ENCODE peak calls at places on chromosomes 2 and 18, in ten cellular contexts. Z is sigmoid colon, G is HFFc6, E is K562, W is OCI-LY7, V is AG04449, C is IMR-90, N is heart right ventricle, S is body of pancreas, H is A549. Q is an unnamed sample.

GRCh38 chr2:207161724-207162123 is 4.0 kb downstream of the KLF7 start:
- DNase-seq in H (no peak), G (peak), W (no peak), E (no peak), Z (no peak), S (no peak), N (no peak), C (peak), V (no peak), Q (no peak)

GRCh38 chr2:232781765-232782164 is 5.4 kb upstream of the KCNJ13 start:
- DNase-seq in G (peak), S (no peak), Z (no peak), V (peak), E (no peak), N (no peak), C (peak), W (no peak), H (peak), Q (peak)

GRCh38 chr2:105194022-105194681 is 47.4 kb upstream of the GPR45 start:
- DNase-seq in N (no peak), V (no peak), G (no peak), W (no peak), S (no peak), C (no peak), H (no peak), Z (no peak), E (no peak), Q (no peak)

GRCh38 chr2:217158906-217159305 is 299.0 kb upstream of the TNP1 start:
- DNase-seq in G (no peak), S (no peak), C (no peak), W (no peak), V (no peak), N (no peak), H (no peak), Z (no peak), E (no peak), Q (no peak)

GRCh38 chr18:10791141-10791808 is 265.4 kb downstream of the NAPG start:
- DNase-seq in E (no peak), S (no peak), Z (peak), H (no peak), N (no peak), V (no peak), C (peak), G (no peak), W (peak), Q (no peak)

GRCh38 chr2:14272396-14273077 is 360.0 kb upstream of the LRATD1 start:
- DNase-seq in Z (no peak), H (no peak), S (no peak), W (no peak), N (no peak), V (no peak), E (no peak), G (no peak), C (no peak), Q (no peak)

GRCh38 chr2:150144546-150145305 is 342.7 kb downstream of the RND3 start:
- DNase-seq in V (no peak), Z (no peak), E (no peak), H (no peak), N (no peak), S (no peak), W (no peak), C (peak), G (no peak), Q (no peak)

GRCh38 chr2:42794271-42795046 is 2.1 kb upstream of the HAAO start:
- DNase-seq in E (peak), Z (no peak), G (peak), H (peak), V (no peak), C (no peak), N (no peak), W (no peak), S (peak), Q (no peak)

GRCh38 chr2:24866946-24867345 is 53.1 kb downstream of the ADCY3 start:
- DNase-seq in H (no peak), E (no peak), S (no peak), G (no peak), V (no peak), N (no peak), C (no peak), W (no peak), Z (no peak), Q (no peak)

GRCh38 chr18:21599585-21600525 is 649 bp downstream of the ESCO1 start:
- DNase-seq in Z (peak), H (peak), V (no peak), W (peak), S (peak), C (peak), G (no peak), E (peak), N (peak), Q (peak)

GRCh38 chr2:647691-648231 is 29.4 kb downstream of the TMEM18 start:
- DNase-seq in W (no peak), C (no peak), H (no peak), S (no peak), E (no peak), V (no peak), Z (peak), N (no peak), G (no peak), Q (no peak)

GRCh38 chr2:109468893-109469292 is 144.9 kb downstream of the SEPTIN10 start:
- DNase-seq in S (no peak), W (no peak), V (no peak), G (no peak), N (no peak), E (no peak), C (no peak), H (no peak), Z (peak), Q (no peak)

GRCh38 chr2:231644426-231644825 is 51.8 kb downstream of the TEX44 start:
- DNase-seq in G (no peak), Z (no peak), C (no peak), N (peak), E (no peak), V (no peak), W (no peak), S (no peak), H (no peak), Q (no peak)

GRCh38 chr2:184351126-184351525 is 247.2 kb upstream of the ZNF804A start:
- DNase-seq in W (no peak), N (no peak), C (no peak), H (no peak), G (no peak), E (no peak), V (no peak), S (no peak), Z (no peak), Q (no peak)

GRCh38 chr2:62137431-62137830 is 58.5 kb upstream of the B3GNT2 start:
- DNase-seq in Z (no peak), V (no peak), W (no peak), G (no peak), S (no peak), H (no peak), E (no peak), N (no peak), C (peak), Q (no peak)

GRCh38 chr2:223084873-223085272 is 32.9 kb downstream of the KCNE4 start:
- DNase-seq in N (no peak), V (no peak), W (no peak), C (peak), G (no peak), E (no peak), S (peak), Z (peak), H (no peak), Q (no peak)

GRCh38 chr2:135709992-135710391 is 31.7 kb upstream of the UBXN4 start:
- DNase-seq in W (peak), G (peak), N (peak), Z (peak), H (peak), E (peak), S (peak), C (peak), V (no peak), Q (peak)

GRCh38 chr18:31420032-31420431 is 27.5 kb upstream of the DSG3 start:
- DNase-seq in C (no peak), E (no peak), Z (no peak), V (no peak), W (no peak), H (no peak), G (no peak), N (no peak), S (no peak), Q (no peak)

GRCh38 chr2:72893594-72894319 is 6.5 kb downstream of the SPR start:
- DNase-seq in G (peak), V (no peak), Z (no peak), C (peak), E (peak), W (peak), H (peak), N (peak), S (peak), Q (peak)

GRCh38 chr2:136118819-136119716 is 1.1 kb upstream of the CXCR4 start:
- DNase-seq in G (no peak), V (no peak), E (peak), S (no peak), Z (peak), C (no peak), N (peak), H (no peak), W (peak), Q (peak)

GRCh38 chr2:170214309-170214902 is 36.5 kb downstream of the MYO3B start:
- DNase-seq in N (no peak), S (no peak), W (no peak), G (no peak), C (no peak), Z (no peak), H (no peak), V (no peak), E (no peak), Q (no peak)

GRCh38 chr2:235135990-235136561 is 184.3 kb downstream of the SH3BP4 start:
- DNase-seq in G (peak), S (peak), E (peak), N (peak), V (peak), Z (peak), W (peak), C (peak), H (peak), Q (peak)

GRCh38 chr2:169507698-169508097 is 1.8 kb upstream of the KLHL41 start:
- DNase-seq in G (peak), H (peak), C (peak), E (no peak), Z (no peak), S (no peak), N (no peak), V (no peak), W (no peak), Q (peak)

GRCh38 chr2:80102026-80102425 is 202.5 kb downstream of the LRRTM1 start:
- DNase-seq in N (no peak), Z (no peak), S (no peak), V (peak), G (peak), C (peak), E (no peak), H (no peak), W (no peak), Q (no peak)

GRCh38 chr2:218856168-218856895 is 3.3 kb upstream of the WNT6 start:
- DNase-seq in G (no peak), V (no peak), C (no peak), Z (peak), W (no peak), E (no peak), H (no peak), S (no peak), N (no peak), Q (no peak)

GRCh38 chr18:48600046-48600745 is 61.4 kb downstream of the CTIF start:
- DNase-seq in G (no peak), V (no peak), S (no peak), Z (no peak), C (no peak), N (no peak), W (no peak), E (no peak), H (no peak), Q (no peak)

GRCh38 chr2:219836647-219837177 is 209.3 kb downstream of the SLC4A3 start:
- DNase-seq in S (no peak), W (peak), H (peak), G (peak), V (no peak), Z (no peak), N (no peak), E (no peak), C (peak), Q (no peak)

GRCh38 chr18:1014951-1015627 is 110.4 kb downstream of the ADCYAP1 start:
- DNase-seq in H (no peak), W (no peak), N (no peak), G (no peak), V (no peak), E (no peak), C (no peak), S (no peak), Z (no peak), Q (no peak)

GRCh38 chr2:13596233-13596632 is 879.5 kb downstream of the TRIB2 start:
- DNase-seq in W (no peak), C (no peak), V (no peak), S (no peak), H (no peak), N (no peak), G (no peak), E (no peak), Z (no peak), Q (no peak)

GRCh38 chr2:231212329-231212845 is 14.0 kb downstream of the ARMC9 start:
- DNase-seq in C (peak), G (peak), V (no peak), S (no peak), W (no peak), E (no peak), N (no peak), H (no peak), Z (peak), Q (no peak)

GRCh38 chr2:239355139-239355538 is 45.7 kb downstream of the HDAC4 start:
- DNase-seq in S (no peak), E (no peak), Z (peak), W (no peak), G (peak), V (peak), H (no peak), N (no peak), C (peak), Q (no peak)

GRCh38 chr2:106566050-106566449 is 78.9 kb downstream of the CD8B2 start:
- DNase-seq in C (peak), S (no peak), V (no peak), H (peak), N (no peak), W (no peak), E (no peak), G (peak), Z (no peak), Q (no peak)

GRCh38 chr2:239376351-239376750 is 24.5 kb downstream of the HDAC4 start:
- DNase-seq in E (no peak), Z (peak), N (no peak), H (no peak), S (no peak), C (no peak), V (no peak), W (no peak), G (no peak), Q (no peak)

GRCh38 chr2:214265991-214266489 is 144.8 kb upstream of the VWC2L start:
- DNase-seq in N (no peak), G (peak), S (no peak), E (no peak), H (no peak), V (no peak), W (no peak), Z (no peak), C (peak), Q (no peak)

GRCh38 chr18:51531496-51531895 is 334.0 kb upstream of the MEX3C start:
- DNase-seq in Z (no peak), E (no peak), S (no peak), N (no peak), H (no peak), V (no peak), G (no peak), C (no peak), W (no peak), Q (no peak)

GRCh38 chr2:1461507-1462390 is 48.5 kb downstream of the TPO start:
- DNase-seq in G (no peak), W (no peak), N (no peak), H (no peak), S (no peak), E (no peak), V (no peak), Z (no peak), C (no peak), Q (no peak)

GRCh38 chr2:53753036-53753435 is 14.6 kb upstream of the CHAC2 start:
- DNase-seq in S (no peak), W (no peak), V (no peak), E (no peak), G (no peak), N (no peak), C (no peak), H (no peak), Z (no peak), Q (no peak)

GRCh38 chr18:72543362-72544055 is 633 bp downstream of the CBLN2 start:
- DNase-seq in G (no peak), H (no peak), V (no peak), W (no peak), N (no peak), C (no peak), Z (no peak), S (no peak), E (no peak), Q (peak)

GRCh38 chr18:72544092-72544886 is at the start of gene CBLN2:
- DNase-seq in W (no peak), N (peak), Z (no peak), G (peak), E (peak), H (peak), C (peak), V (no peak), S (peak), Q (peak)

GRCh38 chr18:72539861-72540260 is 4.3 kb downstream of the CBLN2 start:
- DNase-seq in Z (no peak), V (no peak), C (no peak), G (no peak), S (no peak), E (no peak), W (no peak), N (no peak), H (no peak), Q (no peak)

GRCh38 chr18:72542993-72543361 is 1.2 kb downstream of the CBLN2 start:
- DNase-seq in V (no peak), S (no peak), H (no peak), C (no peak), E (no peak), G (no peak), N (no peak), W (no peak), Z (no peak), Q (peak)

GRCh38 chr18:72541871-72542690 is 2.1 kb downstream of the CBLN2 start:
- DNase-seq in W (no peak), C (no peak), G (no peak), E (no peak), V (no peak), H (no peak), N (no peak), Z (no peak), S (no peak), Q (peak)
- TF ChIP-seq CTCF in W (no peak), C (no peak), G (no peak), E (peak), V (no peak), H (no peak), N (no peak), Z (no peak), S (no peak), Q (no peak)

DNA sequence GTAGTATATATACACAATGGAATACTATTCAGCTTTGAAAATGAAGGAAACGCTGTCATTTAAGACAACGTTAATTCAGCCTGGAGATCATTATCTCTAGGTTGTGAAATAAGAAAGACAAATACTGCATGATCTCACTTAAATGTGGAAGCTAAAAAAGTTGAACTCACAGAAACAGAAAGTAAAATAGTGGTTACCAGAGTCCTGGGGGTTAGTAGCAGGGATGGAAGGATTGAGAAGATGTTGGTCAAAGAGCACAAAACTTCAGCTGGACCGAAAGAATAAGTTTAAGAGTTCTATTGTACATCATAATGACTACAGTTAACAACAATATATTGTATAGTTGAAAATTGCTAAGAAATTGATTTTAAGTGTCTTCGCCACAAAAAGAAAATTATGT is 670.3 kb downstream of the NR4A2 start:
- DNase-seq in S (no peak), H (no peak), V (no peak), W (no peak), G (no peak), E (no peak), C (no peak), Z (no peak), N (no peak), Q (no peak)
- TF ChIP-seq CTCF in S (no peak), H (no peak), V (no peak), W (no peak), G (no peak), E (no peak), C (no peak), Z (no peak), N (no peak), Q (no peak)

DNA sequence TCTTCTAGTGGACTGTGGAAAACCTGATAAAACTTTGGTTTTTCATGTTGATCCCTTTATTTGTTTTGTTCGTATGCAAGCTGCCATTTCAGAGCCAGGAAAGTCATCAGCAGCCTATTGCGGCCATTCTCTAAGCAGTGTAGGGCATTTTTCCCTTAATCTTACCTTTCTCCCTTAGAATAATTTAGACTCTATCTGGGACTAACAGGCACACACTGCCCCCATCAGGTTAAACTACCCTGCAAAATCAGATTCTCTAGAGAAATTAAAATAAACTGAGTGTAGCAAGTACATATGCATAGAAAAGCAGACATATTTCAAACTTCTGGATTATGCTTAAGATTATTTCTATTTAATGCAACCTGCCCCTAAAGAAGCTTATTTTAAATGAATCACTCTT is 347.4 kb downstream of the METTL4 start:
- DNase-seq in S (peak), H (no peak), G (peak), N (no peak), V (no peak), C (peak), W (peak), E (no peak), Z (no peak), Q (no peak)
- TF ChIP-seq CTCF in S (peak), H (peak), G (peak), N (peak), V (peak), C (peak), W (peak), E (peak), Z (no peak), Q (no peak)

DNA sequence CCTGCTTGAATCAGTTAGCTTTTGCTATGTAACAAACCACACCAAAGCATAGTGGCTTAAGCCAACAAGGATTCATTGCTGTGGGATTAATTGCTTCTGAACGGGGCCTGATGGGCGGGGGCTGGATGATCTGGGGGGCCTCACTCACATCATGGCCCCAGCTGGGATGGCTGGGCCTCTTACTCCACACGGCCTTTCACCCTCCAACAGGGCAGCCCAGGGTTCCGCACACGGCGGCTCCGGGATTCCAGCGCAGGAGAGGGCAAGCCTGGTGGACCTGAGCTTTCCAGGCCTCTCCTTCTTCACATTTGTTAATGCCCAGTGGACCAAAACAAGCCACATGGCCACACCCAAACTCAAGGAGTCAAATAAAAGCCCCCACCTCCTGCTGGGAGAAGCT is 86.3 kb upstream of the PHLPP1 start:
- DNase-seq in H (no peak), W (no peak), N (no peak), E (no peak), C (no peak), Z (no peak), V (no peak), S (no peak), G (no peak), Q (no peak)
- TF ChIP-seq CTCF in H (no peak), W (no peak), N (no peak), E (no peak), C (no peak), Z (no peak), V (no peak), S (no peak), G (no peak), Q (no peak)

DNA sequence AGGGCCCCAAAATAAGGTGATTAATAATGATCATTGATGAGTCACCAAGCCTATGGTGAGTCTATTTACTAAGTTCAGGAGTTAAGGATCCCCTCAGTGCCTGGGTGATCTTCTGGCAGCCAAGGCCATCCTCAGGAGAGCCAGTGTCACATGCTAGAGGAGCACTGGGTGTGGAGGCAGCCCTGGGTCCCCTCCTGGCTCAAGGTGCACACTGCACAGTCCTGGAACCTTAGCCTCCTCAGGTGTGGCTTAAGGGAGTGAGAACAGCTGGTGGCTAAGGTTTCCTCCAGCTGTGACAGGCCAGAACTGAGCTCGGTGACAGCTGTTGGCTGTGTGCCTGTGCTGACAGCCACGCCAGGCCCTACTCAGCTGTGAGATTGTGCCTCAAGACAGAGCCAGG is 52.1 kb upstream of the ACAA2 start:
- DNase-seq in E (no peak), N (peak), W (peak), S (peak), G (no peak), V (no peak), Z (no peak), C (no peak), H (no peak), Q (no peak)
- TF ChIP-seq CTCF in E (no peak), N (no peak), W (no peak), S (no peak), G (no peak), V (no peak), Z (no peak), C (no peak), H (no peak), Q (no peak)

Q was measured in GM13976.